ENCODE peak calls at places on chromosome 22, in nine cellular contexts. G, A, W, X, B, V, N, R and Q are unnamed samples.

GRCh38 chr22:39290724-39291161 is 28.7 kb downstream of the RPL3 start:
- DNase-seq in W (no peak), G (peak; percentile 78), R (peak; percentile 94), X (no peak), N (no peak), V (peak; percentile 45), B (peak; percentile 77), A (no peak), Q (peak; percentile 91)

GRCh38 chr22:27880778-27881394 is 38.2 kb downstream of the PITPNB start:
- DNase-seq in N (no peak), G (peak; percentile 72), B (peak; percentile 52), X (no peak), W (peak; percentile 24), R (peak; percentile 54), V (peak; percentile 72), A (peak; percentile 73), Q (no peak)

GRCh38 chr22:48960981-48961655 is 866.6 kb downstream of the BRD1 start:
- DNase-seq in B (no peak), V (no peak), G (no peak), N (no peak), A (no peak), R (no peak), W (no peak), X (peak; percentile 4), Q (no peak)

GRCh38 chr22:39148727-39149535 is 3.5 kb downstream of the CBX7 start:
- DNase-seq in V (no peak), G (peak; percentile 80), W (peak; percentile 48), X (peak; percentile 79), R (no peak), A (no peak), B (no peak), N (no peak), Q (peak; percentile 72)

GRCh38 chr22:23065495-23066122 is 4.7 kb upstream of the GNAZ start:
- DNase-seq in W (no peak), A (no peak), X (no peak), G (no peak), N (peak; percentile 30), V (no peak), B (no peak), R (no peak), Q (no peak)

GRCh38 chr22:37020192-37020479 is 594 bp downstream of the MPST start:
- DNase-seq in N (no peak), V (peak; percentile 41), X (peak; percentile 75), R (peak; percentile 56), A (no peak), B (peak; percentile 61), W (no peak), G (no peak), Q (no peak)

GRCh38 chr22:28855355-28856094 is 27.8 kb upstream of the ZNRF3 start:
- DNase-seq in V (peak; percentile 72), A (peak; percentile 57), R (peak; percentile 50), N (no peak), X (no peak), B (peak; percentile 71), G (peak; percentile 64), W (peak; percentile 57), Q (no peak)

GRCh38 chr22:44326549-44326881 is 13.8 kb upstream of the SHISAL1 start:
- DNase-seq in X (no peak), V (no peak), R (no peak), A (no peak), B (no peak), N (no peak), W (no peak), G (no peak), Q (no peak)

GRCh38 chr22:20390394-20390907 is 3.5 kb upstream of the ZNF74 start:
- DNase-seq in V (no peak), R (no peak), A (no peak), G (no peak), W (no peak), B (no peak), X (no peak), N (no peak), Q (no peak)

GRCh38 chr22:48749555-48750227 is 1078.0 kb downstream of the BRD1 start:
- DNase-seq in N (no peak), R (no peak), B (no peak), W (no peak), X (peak; percentile 40), A (no peak), V (no peak), G (no peak), Q (no peak)

GRCh38 chr22:38026130-38027111 is 30.8 kb upstream of the PICK1 start:
- DNase-seq in N (peak; percentile 25), A (no peak), G (no peak), V (no peak), W (no peak), B (no peak), R (no peak), X (no peak), Q (no peak)

GRCh38 chr22:24141586-24141985 is 39.7 kb upstream of the SUSD2 start:
- DNase-seq in A (no peak), B (no peak), N (no peak), R (peak; percentile 75), V (peak; percentile 59), X (no peak), G (no peak), W (peak; percentile 29), Q (no peak)

GRCh38 chr22:50191041-50191740 is 5.5 kb downstream of the TRABD start:
- DNase-seq in V (no peak), W (peak; percentile 90), X (peak; percentile 84), A (no peak), R (no peak), B (no peak), G (no peak), N (peak; percentile 72), Q (no peak)

GRCh38 chr22:41444360-41445170 is 2.0 kb downstream of the TOB2 start:
- DNase-seq in N (peak; percentile 92), G (peak; percentile 93), W (peak; percentile 74), V (peak; percentile 95), R (peak; percentile 92), A (peak; percentile 92), B (peak; percentile 96), X (peak; percentile 93), Q (peak; percentile 95)

GRCh38 chr22:41447435-41448188 is 1.0 kb upstream of the TOB2 start:
- DNase-seq in N (peak; percentile 82), G (peak; percentile 67), W (peak; percentile 69), R (peak; percentile 45), A (no peak), B (peak; percentile 60), V (peak; percentile 48), X (peak; percentile 82), Q (peak; percentile 78)

GRCh38 chr22:41446057-41446501 is 522 bp downstream of the TOB2 start:
- DNase-seq in R (peak; percentile 11), G (peak; percentile 42), A (no peak), W (no peak), X (peak; percentile 69), B (no peak), V (no peak), N (peak; percentile 59), Q (peak; percentile 34)

GRCh38 chr22:41446639-41447434 is at the start of gene TOB2:
- DNase-seq in G (peak; percentile 95), W (peak; percentile 96), V (peak; percentile 87), A (peak; percentile 70), R (peak; percentile 94), X (peak; percentile 98), N (peak; percentile 96), B (peak; percentile 96), Q (peak; percentile 96)

DNA sequence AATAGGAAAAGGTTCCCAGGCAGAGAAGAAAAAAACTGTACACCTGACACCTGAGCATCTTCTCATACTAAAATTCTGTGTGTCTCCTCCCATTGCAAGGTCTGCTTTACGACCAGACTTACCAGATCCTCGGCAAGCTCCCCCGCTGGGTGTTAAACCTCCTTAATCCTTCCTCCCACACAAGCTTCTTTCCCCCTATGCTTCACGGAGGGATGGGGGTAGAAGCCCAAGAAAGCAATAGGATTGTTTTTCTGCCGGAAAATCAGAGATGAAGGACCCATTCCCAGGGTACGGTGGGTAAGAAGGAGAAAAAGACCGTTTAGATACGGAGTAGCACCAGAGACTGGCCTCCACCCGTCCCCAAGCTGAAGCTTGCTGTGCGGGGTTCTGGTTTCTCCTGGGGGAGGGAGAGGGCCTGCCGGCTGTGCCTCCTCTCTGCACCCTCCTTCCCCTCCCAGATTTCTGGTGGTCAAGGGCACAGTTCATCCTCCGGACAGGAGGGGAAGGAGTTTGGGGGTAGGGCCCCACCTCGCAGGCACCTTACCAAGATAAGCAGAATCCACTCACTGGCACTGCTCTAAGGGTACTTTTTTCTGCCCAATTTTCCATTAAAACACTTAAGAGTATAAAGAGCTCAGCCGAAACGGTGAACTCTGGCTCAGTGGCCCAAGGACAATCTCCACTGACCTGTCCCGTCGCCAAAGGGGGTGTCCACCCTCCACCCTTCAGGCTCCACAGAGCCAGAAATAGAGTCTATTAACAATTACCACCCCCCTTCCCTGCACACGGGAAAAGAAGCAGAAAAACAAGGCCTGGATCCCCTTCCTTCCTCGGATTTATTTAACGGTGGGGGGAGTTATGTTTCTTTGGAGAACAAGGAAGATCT is 1.2 kb downstream of the TOB2 start:
- DNase-seq in G (peak; percentile 32), X (peak; percentile 61), R (peak; percentile 7), N (peak; percentile 50), B (peak; percentile 30), V (peak; percentile 43), A (no peak), W (peak; percentile 53), Q (no peak)
- H3K4me3 ChIP-seq in G (peak overlapping the region; percentile 81), X (peak overlapping the region; percentile 98), R (peak overlapping the region; percentile 91), N (peak overlapping the region; percentile 90), B (peak overlapping the region; percentile 96), V (peak overlapping the region; percentile 82), A (peak overlapping the region; percentile 98), W (peak overlapping the region; percentile 96), Q (peak overlapping the region; percentile 98)

DNA sequence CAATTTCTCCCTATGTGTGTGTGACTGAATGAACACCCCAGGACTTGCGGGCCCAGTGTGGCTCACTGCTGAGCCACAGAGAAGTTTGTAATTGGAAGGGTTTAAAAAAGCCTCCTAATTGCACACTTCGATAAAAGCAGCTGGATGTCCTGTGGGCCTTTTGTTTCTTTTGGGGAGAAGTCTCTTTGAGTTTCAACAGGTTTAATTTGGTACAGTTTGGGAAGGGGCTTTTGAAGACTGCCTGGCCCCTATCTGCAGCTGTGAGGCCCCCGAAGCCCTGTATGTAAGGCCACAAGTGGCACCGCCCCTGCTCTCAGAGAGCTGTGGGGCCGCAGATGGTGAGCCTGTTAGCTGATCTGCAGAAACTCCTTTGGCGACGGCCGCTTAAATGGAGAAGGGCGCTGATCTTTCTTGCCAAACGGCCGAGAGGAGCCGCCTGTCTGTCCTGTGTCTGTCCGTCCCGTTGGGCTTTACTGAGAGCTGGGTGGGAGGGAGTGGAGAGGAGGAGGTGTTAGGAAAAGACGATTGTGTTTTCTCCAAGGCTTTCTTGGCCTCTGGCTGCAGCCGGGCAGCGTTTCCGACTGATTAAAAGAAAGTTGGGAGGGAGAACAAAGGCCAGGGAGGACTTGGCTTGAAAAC is 2.1 kb downstream of the FBLN1 start:
- DNase-seq in G (no peak), W (no peak), V (no peak), N (no peak), X (no peak), B (no peak), R (peak; percentile 34), A (no peak), Q (peak; percentile 48)
- H3K4me3 ChIP-seq in G (peak overlapping the region; percentile 66), W (no peak overlapping the region), V (no peak overlapping the region), N (peak overlapping the region; percentile 56), X (no peak overlapping the region), B (no peak overlapping the region), R (peak overlapping the region; percentile 72), A (peak overlapping the region; percentile 100), Q (peak overlapping the region; percentile 58)

GRCh38 chr22:47049078-47049609 is 286.7 kb downstream of the TBC1D22A start:
- DNase-seq in B (no peak), V (no peak), N (peak; percentile 21), X (no peak), G (no peak), A (no peak), R (no peak), W (no peak), Q (no peak)
- H3K4me3 ChIP-seq in B (no peak overlapping the region), V (no peak overlapping the region), N (no peak overlapping the region), X (no peak overlapping the region), G (no peak overlapping the region), A (no peak overlapping the region), R (no peak overlapping the region), W (no peak overlapping the region), Q (no peak overlapping the region)

GRCh38 chr22:26431151-26431995 is 2.3 kb downstream of the ASPHD2 start:
- DNase-seq in V (no peak), G (no peak), A (no peak), N (no peak), W (no peak), R (no peak), B (no peak), X (no peak), Q (no peak)
- H3K4me3 ChIP-seq in V (no peak overlapping the region), G (no peak overlapping the region), A (no peak overlapping the region), N (no peak overlapping the region), W (no peak overlapping the region), R (no peak overlapping the region), B (no peak overlapping the region), X (no peak overlapping the region), Q (no peak overlapping the region)